ENCODE peak calls at places on chromosomes 5 and 9, in eight cellular contexts. G, U, M, W, V, L, A and H are unnamed samples.

GRCh38 chr5:115098041-115098702 is 71.5 kb downstream of the TRIM36 start:
- DNase-seq in L (peak), W (no peak), U (peak), G (peak), M (no peak), A (peak), V (no peak), H (peak)

GRCh38 chr5:172452398-172453205 is 1.7 kb downstream of the SH3PXD2B start:
- DNase-seq in M (no peak), G (peak), U (peak), V (no peak), L (peak), W (no peak), A (no peak), H (peak)

GRCh38 chr5:6359941-6360683 is 18.2 kb downstream of the MED10 start:
- DNase-seq in G (no peak), A (peak), L (no peak), W (no peak), V (no peak), M (peak), U (no peak), H (no peak)

GRCh38 chr9:89605181-89606048 is 603 bp downstream of the GADD45G start:
- DNase-seq in G (peak), W (peak), V (peak), U (no peak), M (no peak), L (peak), A (no peak), H (no peak)

GRCh38 chr5:137280656-137281055 is 218.5 kb downstream of the SPOCK1 start:
- DNase-seq in L (no peak), M (no peak), A (no peak), W (no peak), V (no peak), U (no peak), G (no peak), H (no peak)

GRCh38 chr5:169152453-169152852 is 148.5 kb downstream of the SLIT3 start:
- DNase-seq in W (no peak), G (no peak), U (no peak), L (no peak), V (no peak), A (no peak), M (no peak), H (no peak)

GRCh38 chr5:82349651-82350050 is 71.5 kb upstream of the RPS23 start:
- DNase-seq in W (peak), V (no peak), U (peak), G (peak), A (peak), L (no peak), M (peak), H (no peak)

GRCh38 chr9:121399883-121400607 is 30.0 kb upstream of the STOM start:
- DNase-seq in L (peak), V (no peak), G (peak), A (peak), M (no peak), W (no peak), U (peak), H (peak)

GRCh38 chr9:133950206-133950915 is 41.8 kb downstream of the VAV2 start:
- DNase-seq in M (no peak), L (peak), A (no peak), G (no peak), V (no peak), W (peak), U (no peak), H (no peak)

GRCh38 chr5:71830626-71831539 is 111.8 kb downstream of the CARTPT start:
- DNase-seq in A (no peak), U (no peak), W (peak), V (peak), G (no peak), L (peak), M (no peak), H (peak)

GRCh38 chr5:150156033-150156381 is 362 bp upstream of the PDGFRB start:
- DNase-seq in G (no peak), W (no peak), V (no peak), L (no peak), A (no peak), U (no peak), M (no peak), H (no peak)
- H3K4me3 ChIP-seq in G (peak), W (peak), V (peak), L (no peak), A (peak), U (peak), M (no peak), H (peak)

GRCh38 chr9:79574716-79575242 is 3.0 kb downstream of the TLE4 start:
- DNase-seq in L (no peak), U (no peak), A (no peak), M (no peak), W (no peak), V (no peak), G (no peak), H (no peak)
- H3K4me3 ChIP-seq in L (no peak), U (no peak), A (peak), M (no peak), W (peak), V (peak), G (peak), H (peak)

DNA sequence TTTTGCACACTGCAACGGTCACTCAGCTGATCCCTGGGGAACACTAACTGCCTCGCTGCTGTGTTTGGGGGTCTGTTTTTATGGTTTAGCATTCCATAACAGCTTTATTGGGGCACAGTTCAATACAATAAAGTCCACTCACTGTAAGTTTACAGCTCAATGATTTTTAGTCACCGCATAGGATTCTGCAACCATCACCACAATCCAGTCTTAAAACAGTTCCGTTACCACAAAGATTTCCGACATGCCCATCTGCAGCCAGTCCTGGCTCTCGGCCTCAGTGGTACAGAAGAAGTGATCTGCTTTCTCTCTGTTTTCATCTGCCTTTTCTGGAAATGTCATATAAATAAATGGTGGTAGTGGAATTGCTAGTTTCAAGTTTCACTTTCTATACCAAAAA is 23.6 kb downstream of the OR2V2 start:
- DNase-seq in A (no peak), G (no peak), U (no peak), L (no peak), V (no peak), M (no peak), W (no peak), H (no peak)
- H3K4me3 ChIP-seq in A (peak), G (peak), U (no peak), L (no peak), V (no peak), M (no peak), W (no peak), H (no peak)

DNA sequence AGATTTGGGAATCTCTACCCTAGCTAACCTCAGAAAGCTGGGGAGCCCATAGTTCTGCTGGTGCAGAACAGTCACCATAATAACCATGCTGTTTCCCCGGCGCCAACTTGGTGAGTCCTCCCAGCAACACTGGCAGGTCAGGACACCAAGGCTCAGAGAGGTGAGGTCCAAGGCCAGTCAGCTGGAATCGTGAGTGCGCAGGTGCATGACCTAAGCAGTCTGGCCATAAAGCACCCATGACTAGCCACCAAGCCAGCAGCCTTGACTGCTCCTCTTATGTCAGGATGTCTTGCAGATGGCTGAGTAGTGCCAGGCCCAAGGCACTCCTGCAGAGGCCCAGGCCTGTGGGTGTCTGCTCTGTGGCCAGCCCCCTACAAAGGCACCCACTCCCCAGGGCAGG is 2.6 kb downstream of the RNF44 start:
- DNase-seq in W (no peak), V (no peak), U (peak), A (peak), L (no peak), M (no peak), G (no peak), H (no peak)
- H3K4me3 ChIP-seq in W (peak), V (peak), U (peak), A (peak), L (no peak), M (no peak), G (no peak), H (no peak)

GRCh38 chr5:111072949-111073682 is 1.6 kb downstream of the TSLP start:
- DNase-seq in V (peak), M (no peak), U (peak), A (peak), G (peak), L (peak), W (peak), H (no peak)

GRCh38 chr5:111068208-111068607 is 3.3 kb upstream of the TSLP start:
- DNase-seq in L (peak), W (no peak), U (no peak), A (no peak), V (no peak), M (no peak), G (no peak), H (peak)

GRCh38 chr5:111069839-111070238 is 1.7 kb upstream of the TSLP start:
- DNase-seq in G (no peak), L (peak), V (no peak), U (no peak), A (no peak), W (no peak), M (no peak), H (peak)

GRCh38 chr5:111071413-111071812 is at the start of gene TSLP:
- DNase-seq in V (no peak), M (no peak), A (no peak), L (no peak), U (no peak), G (no peak), W (no peak), H (no peak)

DNA sequence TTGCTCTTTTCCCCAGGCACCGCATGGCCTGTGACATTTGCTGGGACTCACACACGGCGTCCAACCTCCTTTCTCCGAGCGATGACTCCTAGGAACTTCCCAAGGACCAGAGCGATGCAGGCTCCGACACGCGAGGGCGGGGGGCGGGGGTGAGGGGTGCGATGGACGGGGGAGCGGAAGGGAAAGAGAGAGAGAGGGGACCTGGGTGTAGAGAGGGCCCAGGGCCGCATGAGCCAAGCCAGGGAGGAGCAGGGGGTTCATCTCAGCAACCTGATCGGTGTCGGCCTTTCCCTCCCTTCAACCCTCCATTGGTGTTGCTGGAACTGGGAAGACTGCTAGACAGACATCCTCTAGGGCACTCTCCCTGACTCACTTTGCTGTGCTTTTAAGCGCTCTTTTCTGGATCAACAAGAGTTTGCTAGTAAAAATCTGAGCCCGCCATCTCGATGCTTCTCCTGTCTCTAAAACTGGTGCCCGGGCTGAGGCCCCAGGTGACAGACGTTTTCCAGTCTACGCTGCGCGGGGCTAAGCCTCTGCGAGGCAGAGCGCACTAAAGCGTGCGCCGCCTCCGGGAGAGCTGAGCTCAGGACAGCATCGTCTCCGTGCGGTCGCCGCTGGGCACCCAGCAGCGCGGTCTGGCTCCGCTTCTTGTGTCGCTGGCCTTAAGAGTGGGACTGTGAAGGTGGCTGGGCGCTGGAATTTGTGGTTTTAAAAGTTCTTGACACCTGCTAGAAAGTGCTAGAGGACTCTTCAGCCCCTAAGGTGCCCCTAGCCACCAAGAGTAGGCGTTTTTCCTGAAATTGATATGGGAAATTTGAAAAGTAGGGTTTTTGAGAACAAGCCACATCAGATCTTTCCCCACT is 1.0 kb upstream of the TSLP start:
- DNase-seq in A (no peak), V (peak), M (no peak), L (peak), U (peak), W (peak), G (peak), H (no peak)
- H3K4me3 ChIP-seq in A (no peak), V (peak), M (peak), L (peak), U (no peak), W (peak), G (peak), H (peak)

GRCh38 chr9:17752021-17752420 is 173.2 kb downstream of the SH3GL2 start:
- DNase-seq in M (no peak), U (no peak), G (no peak), W (no peak), A (no peak), L (no peak), V (no peak), H (no peak)
- H3K4me3 ChIP-seq in M (no peak), U (no peak), G (no peak), W (no peak), A (no peak), L (no peak), V (no peak), H (no peak)

DNA sequence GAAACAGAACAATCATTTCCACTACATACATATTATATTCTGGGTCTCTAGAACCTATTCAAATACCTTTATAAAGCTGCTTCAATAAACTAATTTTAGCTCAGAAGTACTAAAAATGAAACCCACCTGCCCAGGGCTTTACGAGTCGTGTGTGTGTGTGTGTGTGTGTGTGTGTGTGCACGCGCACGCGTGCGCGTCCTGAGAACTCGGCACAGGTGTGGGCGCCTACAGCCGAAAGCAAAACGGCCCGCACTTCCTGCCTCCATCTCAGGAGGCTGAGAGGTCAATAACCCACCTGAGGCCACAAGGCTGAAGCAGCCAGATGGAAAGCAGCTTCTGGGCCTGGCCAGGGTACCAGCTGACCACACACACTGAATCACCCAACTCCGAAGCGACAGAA is 3.0 kb downstream of the CLPTM1L start:
- DNase-seq in L (no peak), G (no peak), V (no peak), A (peak), M (no peak), U (peak), W (no peak), H (no peak)
- H3K4me3 ChIP-seq in L (no peak), G (no peak), V (no peak), A (peak), M (no peak), U (no peak), W (no peak), H (no peak)